ENCODE peak calls at places on chromosomes 16 and 17, in seven cellular contexts. L, U, H, O, Y, Z and M are unnamed samples.

GRCh38 chr17:14427914-14428639 is 127.2 kb downstream of the HS3ST3B1 start:
- DNase-seq in Y (no peak), L (no peak), O (no peak), Z (no peak), U (no peak), H (no peak), M (no peak)

GRCh38 chr17:17472333-17472920 is 4.4 kb upstream of the MED9 start:
- DNase-seq in H (no peak), Y (no peak), Z (no peak), L (no peak), U (no peak), O (no peak), M (no peak)

GRCh38 chr17:13140750-13141149 is 122.9 kb upstream of the ELAC2 start:
- DNase-seq in O (peak), L (no peak), Z (no peak), Y (no peak), U (no peak), H (no peak), M (no peak)

GRCh38 chr16:65254144-65254543 is 132.3 kb upstream of the CDH11 start:
- DNase-seq in L (no peak), Z (no peak), H (no peak), O (no peak), Y (no peak), U (no peak), M (no peak)

GRCh38 chr17:80270836-80271235 is 10.2 kb downstream of the RNF213 start:
- DNase-seq in U (no peak), H (no peak), Y (no peak), Z (no peak), L (peak), O (peak), M (no peak)

GRCh38 chr16:83762141-83763024 is 45.4 kb upstream of the HSBP1 start:
- DNase-seq in Z (no peak), U (no peak), O (no peak), Y (no peak), L (no peak), H (no peak), M (no peak)

GRCh38 chr16:31860508-31860907 is 13.1 kb upstream of the ZNF267 start:
- DNase-seq in Y (no peak), U (no peak), H (no peak), L (no peak), Z (no peak), O (no peak), M (no peak)

GRCh38 chr17:50037321-50038107 is 18.4 kb upstream of the ITGA3 start:
- DNase-seq in L (no peak), O (no peak), Z (peak), H (peak), Y (no peak), U (no peak), M (peak)

GRCh38 chr16:50948268-50948667 is 202.8 kb downstream of the SALL1 start:
- DNase-seq in L (no peak), O (no peak), U (no peak), Z (no peak), Y (no peak), H (no peak), M (no peak)

GRCh38 chr17:5424909-5425308 is 4.9 kb downstream of the RPAIN start:
- DNase-seq in L (no peak), O (no peak), Z (no peak), U (no peak), H (no peak), Y (no peak), M (no peak)

GRCh38 chr16:51763072-51763658 is 612.1 kb upstream of the SALL1 start:
- DNase-seq in O (peak), Y (no peak), U (no peak), Z (no peak), H (no peak), L (no peak), M (no peak)

GRCh38 chr17:79947351-79948031 is 88.2 kb downstream of the TBC1D16 start:
- DNase-seq in H (no peak), L (no peak), Y (no peak), U (no peak), O (no peak), Z (no peak), M (no peak)

GRCh38 chr17:1604831-1605528 is 23.7 kb downstream of the SLC43A2 start:
- DNase-seq in Z (no peak), O (no peak), H (no peak), L (no peak), Y (no peak), U (no peak), M (no peak)

GRCh38 chr17:64133546-64134215 is 3.7 kb upstream of the ERN1 start:
- DNase-seq in L (peak), Z (no peak), Y (no peak), H (no peak), U (no peak), O (peak), M (peak)

GRCh38 chr17:73822371-73822770 is 178.1 kb upstream of the SDK2 start:
- DNase-seq in L (no peak), U (no peak), Z (no peak), O (no peak), H (no peak), Y (no peak), M (no peak)

GRCh38 chr17:33260638-33261037 is 32.5 kb downstream of the ASIC2 start:
- DNase-seq in Y (no peak), L (no peak), U (no peak), H (no peak), O (no peak), Z (no peak), M (no peak)

GRCh38 chr16:55046146-55046460 is 115.4 kb downstream of the IRX5 start:
- DNase-seq in O (no peak), H (no peak), L (no peak), U (no peak), Y (no peak), Z (no peak), M (no peak)

GRCh38 chr16:89661215-89661614 is 3.6 kb downstream of the SPATA33 start:
- DNase-seq in L (no peak), H (no peak), Z (no peak), U (no peak), Y (no peak), O (no peak), M (no peak)

GRCh38 chr17:61227866-61228265 is 171.8 kb upstream of the TBX2 start:
- DNase-seq in Y (no peak), L (no peak), O (no peak), U (no peak), H (no peak), Z (no peak), M (no peak)

DNA sequence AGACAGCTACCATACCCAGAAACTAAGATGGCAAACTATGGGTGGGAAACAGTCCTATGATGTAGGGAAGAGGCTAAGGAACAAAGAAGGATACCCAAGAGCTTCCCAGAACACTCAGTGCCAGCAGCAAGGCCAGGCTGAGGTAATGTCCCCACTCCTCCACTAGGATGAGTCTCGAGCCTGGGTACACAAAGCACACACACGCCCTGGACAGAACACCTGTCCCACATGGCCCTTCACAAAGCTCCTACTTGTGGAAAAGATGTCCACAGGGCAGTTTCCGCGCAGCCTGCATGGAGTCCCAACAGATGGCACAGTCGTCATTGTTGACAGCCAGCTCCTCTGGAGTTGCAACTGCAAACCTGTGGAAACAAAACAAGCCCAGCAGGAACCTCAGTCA is 23.9 kb downstream of the AMFR start:
- DNase-seq in U (no peak), H (no peak), L (peak), O (no peak), Y (no peak), Z (no peak), M (peak)
- TF ChIP-seq CTCF in U (no peak), H (no peak), L (no peak), O (peak), Y (peak), Z (no peak), M (no peak)

GRCh38 chr17:46874906-46875305 is 23.5 kb downstream of the WNT9B start:
- DNase-seq in U (no peak), Y (no peak), H (no peak), O (no peak), Z (no peak), L (no peak), M (no peak)

GRCh38 chr17:46875849-46876352 is 24.5 kb downstream of the WNT9B start:
- DNase-seq in U (no peak), O (no peak), H (no peak), L (no peak), Z (no peak), Y (no peak), M (no peak)

GRCh38 chr17:46877466-46877865 is 26.1 kb downstream of the WNT9B start:
- DNase-seq in H (no peak), O (no peak), U (no peak), Y (no peak), L (no peak), Z (no peak), M (no peak)

GRCh38 chr17:46876926-46877325 is 25.5 kb downstream of the WNT9B start:
- DNase-seq in Z (no peak), U (no peak), H (no peak), Y (no peak), L (no peak), O (no peak), M (no peak)

GRCh38 chr17:46876353-46876887 is 25.0 kb downstream of the WNT9B start:
- DNase-seq in U (no peak), H (no peak), O (no peak), Z (no peak), L (no peak), Y (no peak), M (peak)
- TF ChIP-seq CTCF in U (no peak), H (no peak), O (peak), Z (no peak), L (peak), Y (peak), M (no peak)

GRCh38 chr17:10318540-10318939 is 54.3 kb downstream of the MYH13 start:
- DNase-seq in Y (no peak), O (no peak), U (no peak), H (no peak), L (no peak), Z (no peak), M (no peak)

GRCh38 chr17:10314332-10314731 is 58.5 kb downstream of the MYH13 start:
- DNase-seq in H (no peak), Z (no peak), O (no peak), L (no peak), Y (no peak), U (no peak), M (no peak)

GRCh38 chr17:10313037-10313672 is 59.7 kb downstream of the MYH13 start:
- DNase-seq in O (no peak), U (no peak), Z (no peak), L (no peak), Y (no peak), H (no peak), M (no peak)

GRCh38 chr17:10316986-10317834 is 55.6 kb downstream of the MYH13 start:
- DNase-seq in O (peak), L (peak), Y (no peak), Z (no peak), U (peak), H (peak), M (peak)
- TF ChIP-seq CTCF in O (peak), L (peak), Y (peak), Z (peak), U (peak), H (peak), M (peak)

DNA sequence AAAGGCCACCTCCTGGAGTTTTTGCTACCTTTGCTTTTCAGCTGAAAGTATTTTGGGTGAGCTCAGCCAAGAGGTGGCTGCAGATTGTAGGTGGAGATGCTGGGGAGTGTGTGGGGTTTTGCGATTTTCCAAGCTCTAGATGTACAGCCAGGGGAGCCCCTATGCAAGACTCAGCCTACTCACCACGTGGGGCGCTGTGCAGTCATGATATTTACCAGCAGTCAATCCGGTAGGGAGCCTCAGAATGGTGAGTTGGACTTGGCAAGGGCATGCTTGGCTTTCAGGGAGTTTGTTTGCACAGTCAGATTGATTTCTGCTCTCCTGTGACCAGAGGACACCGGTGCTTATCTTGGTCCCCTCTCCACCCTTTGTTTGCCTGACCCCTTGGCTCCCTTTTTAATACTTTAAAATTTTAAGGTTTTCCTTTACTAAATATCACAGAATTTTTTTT is 175.3 kb downstream of the UTP18 start:
- DNase-seq in L (peak), U (no peak), H (peak), Y (no peak), Z (no peak), O (peak), M (peak)
- TF ChIP-seq CTCF in L (peak), U (no peak), H (no peak), Y (peak), Z (no peak), O (peak), M (peak)